ENCODE peak calls at places on chromosomes 1 and 21, in ten cellular contexts. I is heart left ventricle, T is left lung, Z is tibial nerve, J is fibroblast of lung, K is prostate gland, V is mesenchymal stem cell, F is thoracic aorta, D is ovary, M is H1. O is an unnamed sample.
A peak's percentile ranks its signal among the peaks of the same experiment; 100 is the strongest.

GRCh38 chr21:45304945-45305344 is 17.2 kb upstream of the POFUT2 start:
- DNase-seq in I (peak; percentile 20), T (peak; percentile 18), Z (no peak), J (peak; percentile 43), K (no peak), V (no peak), F (no peak), D (peak; percentile 40), M (no peak), O (no peak)

GRCh38 chr1:66729130-66729922 is 22.9 kb upstream of the DYNLT5 start:
- DNase-seq in I (no peak), T (no peak), Z (no peak), J (no peak), K (no peak), V (no peak), F (no peak), D (no peak), M (no peak), O (no peak)

GRCh38 chr1:202618387-202619022 is 91.7 kb downstream of the SYT2 start:
- DNase-seq in I (no peak), T (no peak), Z (no peak), J (peak; percentile 84), K (no peak), V (peak; percentile 81), F (no peak), D (no peak), M (no peak), O (no peak)

GRCh38 chr1:115436596-115436995 is 98.5 kb upstream of the NGF start:
- DNase-seq in I (no peak), T (no peak), Z (no peak), J (no peak), K (no peak), V (no peak), F (no peak), D (no peak), M (no peak), O (no peak)

GRCh38 chr1:84582802-84583587 is 8.8 kb upstream of the CTBS start:
- DNase-seq in I (no peak), T (no peak), Z (no peak), J (peak; percentile 49), K (no peak), V (peak; percentile 70), F (no peak), D (no peak), M (no peak), O (no peak)

GRCh38 chr1:58887059-58887458 is 103.2 kb upstream of the JUN start:
- DNase-seq in I (no peak), T (no peak), Z (no peak), J (no peak), K (no peak), V (no peak), F (no peak), D (no peak), M (no peak), O (no peak)

GRCh38 chr1:76274302-76274701 is 199.8 kb downstream of the ST6GALNAC3 start:
- DNase-seq in I (no peak), T (no peak), Z (no peak), J (peak; percentile 20), K (no peak), V (no peak), F (no peak), D (no peak), M (no peak), O (no peak)

GRCh38 chr1:20164694-20165202 is 21.1 kb upstream of the UBXN10 start:
- DNase-seq in I (peak; percentile 58), T (no peak), Z (peak; percentile 30), J (no peak), K (no peak), V (no peak), F (no peak), D (no peak), M (no peak), O (no peak)

GRCh38 chr1:247077768-247078314 is 770 bp downstream of the ZNF670 start:
- DNase-seq in I (no peak), T (no peak), Z (no peak), J (peak; percentile 18), K (no peak), V (no peak), F (no peak), D (no peak), M (no peak), O (no peak)

GRCh38 chr1:53111073-53111556 is 31.3 kb downstream of the SLC1A7 start:
- DNase-seq in I (no peak), T (peak; percentile 56), Z (no peak), J (peak; percentile 49), K (no peak), V (peak; percentile 58), F (no peak), D (no peak), M (no peak), O (no peak)

GRCh38 chr1:205269711-205270110 is 42.0 kb downstream of the TMCC2 start:
- DNase-seq in I (no peak), T (no peak), Z (no peak), J (no peak), K (no peak), V (no peak), F (no peak), D (no peak), M (no peak), O (no peak)

GRCh38 chr1:185628102-185628501 is 106.1 kb upstream of the HMCN1 start:
- DNase-seq in I (no peak), T (no peak), Z (no peak), J (no peak), K (no peak), V (no peak), F (no peak), D (no peak), M (no peak), O (no peak)

GRCh38 chr1:2279210-2279639 is 51.1 kb downstream of the SKI start:
- DNase-seq in I (peak; percentile 74), T (peak; percentile 85), Z (no peak), J (peak; percentile 98), K (no peak), V (peak; percentile 88), F (no peak), D (peak; percentile 84), M (peak; percentile 93), O (no peak)

DNA sequence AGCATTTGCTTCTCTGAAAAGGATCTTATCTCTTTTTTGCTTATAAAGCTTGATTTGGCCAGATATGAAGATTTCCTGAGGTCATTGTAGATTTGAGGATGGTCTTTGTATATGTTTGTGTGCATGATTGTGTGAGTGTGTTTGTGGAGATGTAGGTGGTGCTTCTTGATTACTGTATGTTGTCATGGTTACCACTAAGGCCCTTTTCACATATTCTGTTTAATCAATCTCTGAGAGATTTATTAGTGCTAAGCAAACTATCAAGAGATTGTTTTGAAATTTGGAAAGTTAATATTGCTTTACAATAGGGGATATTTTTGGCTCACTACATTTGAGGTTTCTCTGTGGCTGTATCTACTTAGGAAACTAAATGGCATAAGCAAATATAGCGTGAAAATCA is 191.7 kb downstream of the S1PR1 start:
- DNase-seq in I (no peak), T (no peak), Z (no peak), J (no peak), K (no peak), V (no peak), F (no peak), D (no peak), M (no peak), O (no peak)
- H3K9me3 ChIP-seq in I (no peaks in the 10 kb centered on the region), T (peaks cover 3% of the 10 kb centered on the region), Z (no peaks in the 10 kb centered on the region), J (no peaks in the 10 kb centered on the region), K (no peaks in the 10 kb centered on the region), V (peaks cover 3% of the 10 kb centered on the region), F (no peaks in the 10 kb centered on the region), D (no peaks in the 10 kb centered on the region), M (no peaks in the 10 kb centered on the region), O (no peaks in the 10 kb centered on the region)

GRCh38 chr1:152515454-152515823 is 1.2 kb downstream of the CRCT1 start:
- DNase-seq in I (no peak), T (no peak), Z (no peak), J (peak; percentile 41), K (no peak), V (no peak), F (no peak), D (peak; percentile 43), M (no peak), O (no peak)

GRCh38 chr1:152514715-152515453 is 602 bp downstream of the CRCT1 start:
- DNase-seq in I (no peak), T (no peak), Z (no peak), J (no peak), K (no peak), V (no peak), F (no peak), D (no peak), M (no peak), O (no peak)

GRCh38 chr1:152510503-152510902 is at the start of gene LCE5A:
- DNase-seq in I (no peak), T (no peak), Z (no peak), J (no peak), K (no peak), V (no peak), F (no peak), D (no peak), M (no peak), O (no peak)

GRCh38 chr1:152513081-152513480 is 1.2 kb upstream of the CRCT1 start:
- DNase-seq in I (no peak), T (no peak), Z (no peak), J (no peak), K (no peak), V (no peak), F (no peak), D (no peak), M (no peak), O (no peak)

GRCh38 chr1:152511596-152511995 is 993 bp downstream of the LCE5A start:
- DNase-seq in I (no peak), T (no peak), Z (no peak), J (no peak), K (no peak), V (no peak), F (no peak), D (no peak), M (no peak), O (no peak)
- H3K9me3 ChIP-seq in I (no peaks in the 10 kb centered on the region), T (no peaks in the 10 kb centered on the region), Z (no peaks in the 10 kb centered on the region), J (no peaks in the 10 kb centered on the region), K (no peaks in the 10 kb centered on the region), V (no peaks in the 10 kb centered on the region), F (no peaks in the 10 kb centered on the region), D (no peaks in the 10 kb centered on the region), M (peaks cover 90% of the 10 kb centered on the region), O (no peaks in the 10 kb centered on the region)

GRCh38 chr1:48182441-48182840 is 40.1 kb upstream of the SLC5A9 start:
- DNase-seq in I (no peak), T (no peak), Z (no peak), J (no peak), K (no peak), V (no peak), F (no peak), D (no peak), M (no peak), O (no peak)

GRCh38 chr1:48190893-48191292 is 31.6 kb upstream of the SLC5A9 start:
- DNase-seq in I (no peak), T (no peak), Z (no peak), J (no peak), K (no peak), V (no peak), F (no peak), D (no peak), M (no peak), O (no peak)

GRCh38 chr1:48187969-48188563 is 34.5 kb upstream of the SLC5A9 start:
- DNase-seq in I (no peak), T (no peak), Z (no peak), J (no peak), K (no peak), V (no peak), F (no peak), D (no peak), M (no peak), O (no peak)
- H3K9me3 ChIP-seq in I (no peaks in the 10 kb centered on the region), T (peaks cover 14% of the 10 kb centered on the region), Z (no peaks in the 10 kb centered on the region), J (no peaks in the 10 kb centered on the region), K (no peaks in the 10 kb centered on the region), V (peaks cover 35% of the 10 kb centered on the region), F (no peaks in the 10 kb centered on the region), D (peaks cover 4% of the 10 kb centered on the region), M (peaks cover 58% of the 10 kb centered on the region), O (peaks cover 9% of the 10 kb centered on the region)

GRCh38 chr1:14220811-14221210 is 377.7 kb upstream of the KAZN start:
- DNase-seq in I (no peak), T (no peak), Z (no peak), J (no peak), K (no peak), V (no peak), F (no peak), D (no peak), M (no peak), O (no peak)
- H3K9me3 ChIP-seq in I (peaks cover 2% of the 10 kb centered on the region), T (peaks cover 26% of the 10 kb centered on the region), Z (peaks cover 12% of the 10 kb centered on the region), J (no peaks in the 10 kb centered on the region), K (no peaks in the 10 kb centered on the region), V (peaks cover 53% of the 10 kb centered on the region), F (peaks cover 18% of the 10 kb centered on the region), D (no peaks in the 10 kb centered on the region), M (peaks cover 6% of the 10 kb centered on the region), O (peaks cover 9% of the 10 kb centered on the region)

O was measured in breast epithelium.